ENCODE peak calls at places on chromosome 17, in ten cellular contexts. Z is H1, V is esophagus muscularis mucosa, A is tibial nerve, S is A549, X is ovary, L is stomach, B is sigmoid colon, W is SK-N-SH, N is K562. P is an unnamed sample.

GRCh38 chr17:53516643-53517042 is 306.1 kb upstream of the KIF2B start:
- DNase-seq in Z (no peak), N (no peak), W (no peak), V (no peak), X (no peak), B (no peak), S (peak), A (no peak), L (no peak), P (no peak)

GRCh38 chr17:80984749-80985148 is 6.9 kb upstream of the CHMP6 start:
- DNase-seq in V (no peak), L (no peak), A (no peak), B (no peak), W (no peak), N (no peak), S (peak), Z (peak), X (no peak), P (no peak)

GRCh38 chr17:68103148-68103547 is 67.6 kb downstream of the KPNA2 start:
- DNase-seq in Z (no peak), L (no peak), N (no peak), V (no peak), S (no peak), X (no peak), A (no peak), B (no peak), W (peak), P (no peak)

GRCh38 chr17:31156326-31156725 is 61.5 kb downstream of the NF1 start:
- DNase-seq in A (no peak), V (no peak), S (no peak), N (no peak), W (no peak), B (no peak), L (no peak), X (no peak), Z (no peak), P (no peak)

GRCh38 chr17:21174719-21175118 is 39.2 kb downstream of the TMEM11 start:
- DNase-seq in A (no peak), X (peak), W (peak), V (no peak), Z (no peak), B (no peak), L (peak), S (no peak), N (no peak), P (no peak)

GRCh38 chr17:27318633-27319032 is 24.7 kb downstream of the WSB1 start:
- DNase-seq in A (no peak), W (no peak), S (no peak), L (no peak), B (no peak), N (no peak), V (peak), Z (no peak), X (no peak), P (no peak)

GRCh38 chr17:19726615-19727376 is 10.4 kb upstream of the SLC47A2 start:
- DNase-seq in L (no peak), Z (no peak), W (no peak), V (no peak), B (no peak), X (no peak), S (no peak), N (no peak), A (no peak), P (no peak)

GRCh38 chr17:7060165-7060890 is 16.4 kb upstream of the SLC16A11 start:
- DNase-seq in Z (no peak), N (peak), L (peak), S (peak), W (no peak), X (no peak), A (no peak), V (no peak), B (no peak), P (no peak)

GRCh38 chr17:53924530-53925455 is 102.1 kb downstream of the KIF2B start:
- DNase-seq in B (no peak), N (no peak), S (peak), V (no peak), L (no peak), Z (no peak), X (no peak), W (no peak), A (no peak), P (no peak)

GRCh38 chr17:32822996-32823395 is 53.9 kb downstream of the MYO1D start:
- DNase-seq in A (no peak), X (no peak), S (no peak), N (no peak), B (no peak), W (peak), V (no peak), Z (no peak), L (no peak), P (no peak)

GRCh38 chr17:70098030-70098429 is 23.0 kb downstream of the KCNJ16 start:
- DNase-seq in L (no peak), B (no peak), V (no peak), Z (no peak), W (no peak), A (no peak), N (no peak), X (no peak), S (no peak), P (no peak)

GRCh38 chr17:74192950-74193781 is 10.3 kb upstream of the RPL38 start:
- DNase-seq in L (peak), N (no peak), V (no peak), A (peak), X (no peak), B (peak), W (no peak), Z (no peak), S (peak), P (peak)
- TF ChIP-seq EP300 in L (no peak), N (no peak), V (no peak), A (no peak), X (no peak), B (no peak), W (no peak), Z (no peak), S (peak), P (no peak)

GRCh38 chr17:73719588-73720071 is 75.4 kb upstream of the SDK2 start:
- DNase-seq in X (no peak), V (no peak), B (peak), A (peak), W (peak), L (no peak), N (no peak), S (no peak), Z (no peak), P (peak)

GRCh38 chr17:73724341-73724740 is 80.1 kb upstream of the SDK2 start:
- DNase-seq in L (no peak), Z (no peak), A (no peak), X (no peak), N (no peak), W (no peak), B (no peak), V (no peak), S (no peak), P (no peak)

GRCh38 chr17:73723317-73723716 is 79.1 kb upstream of the SDK2 start:
- DNase-seq in B (no peak), Z (no peak), N (no peak), X (no peak), A (no peak), L (no peak), V (no peak), S (no peak), W (no peak), P (no peak)

GRCh38 chr17:73720187-73720834 is 76.1 kb upstream of the SDK2 start:
- DNase-seq in W (no peak), Z (no peak), S (no peak), L (no peak), N (no peak), X (no peak), A (no peak), V (no peak), B (no peak), P (no peak)

GRCh38 chr17:73722163-73722562 is 77.9 kb upstream of the SDK2 start:
- DNase-seq in N (no peak), S (no peak), B (no peak), Z (no peak), L (no peak), X (no peak), A (no peak), W (peak), V (no peak), P (no peak)
- TF ChIP-seq EP300 in N (no peak), S (no peak), B (no peak), Z (no peak), L (no peak), X (no peak), A (no peak), W (no peak), V (no peak), P (no peak)

GRCh38 chr17:66420961-66421371 is 118.6 kb downstream of the PRKCA start:
- DNase-seq in Z (no peak), V (no peak), B (no peak), X (peak), L (no peak), A (no peak), S (peak), W (no peak), N (no peak), P (no peak)
- TF ChIP-seq EP300 in Z (no peak), V (no peak), B (no peak), X (no peak), L (no peak), A (no peak), S (no peak), W (no peak), N (no peak), P (no peak)

DNA sequence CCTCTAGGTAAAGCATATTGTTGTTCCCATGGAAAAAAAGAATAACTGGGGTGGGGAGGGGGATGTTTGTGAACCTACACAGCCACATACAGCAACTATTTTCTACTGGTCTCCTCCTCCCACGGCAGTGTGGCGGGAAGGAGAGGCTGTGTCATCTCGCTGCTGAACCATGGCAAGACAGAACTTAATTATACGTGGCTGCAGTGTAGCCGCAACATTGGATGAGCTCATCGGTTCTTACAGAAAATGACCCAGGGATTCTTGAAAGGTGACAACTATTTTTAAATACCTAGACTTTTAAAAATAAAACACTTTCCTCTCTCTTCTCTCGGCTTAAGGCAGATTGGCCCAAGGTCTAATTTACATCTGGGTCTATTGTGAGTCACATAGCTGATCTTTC is 19.8 kb upstream of the TEKT3 start:
- DNase-seq in Z (no peak), X (no peak), L (no peak), A (no peak), N (no peak), B (no peak), S (no peak), V (no peak), W (no peak), P (no peak)
- TF ChIP-seq EP300 in Z (no peak), X (no peak), L (no peak), A (no peak), N (no peak), B (no peak), S (no peak), V (no peak), W (no peak), P (no peak)

GRCh38 chr17:39376434-39376833 is 25.0 kb downstream of the FBXL20 start:
- DNase-seq in Z (no peak), L (peak), A (no peak), X (no peak), N (no peak), B (no peak), V (no peak), W (no peak), S (no peak), P (no peak)
- TF ChIP-seq EP300 in Z (no peak), L (no peak), A (no peak), X (no peak), N (no peak), B (no peak), V (no peak), W (no peak), S (no peak), P (no peak)

GRCh38 chr17:35796942-35797341 is 1.5 kb upstream of the MMP28 start:
- DNase-seq in V (no peak), Z (no peak), A (no peak), W (no peak), L (no peak), S (no peak), N (no peak), B (no peak), X (no peak), P (no peak)

GRCh38 chr17:35793257-35793656 is 2.2 kb downstream of the MMP28 start:
- DNase-seq in X (no peak), N (no peak), S (no peak), A (no peak), L (no peak), V (no peak), Z (no peak), B (peak), W (no peak), P (no peak)

GRCh38 chr17:35797370-35797769 is 1.9 kb upstream of the MMP28 start:
- DNase-seq in L (no peak), B (no peak), Z (no peak), W (no peak), A (no peak), S (no peak), X (no peak), V (no peak), N (no peak), P (no peak)

GRCh38 chr17:35795871-35796265 is 427 bp upstream of the MMP28 start:
- DNase-seq in B (no peak), Z (no peak), A (no peak), W (no peak), L (no peak), V (no peak), S (no peak), X (no peak), N (no peak), P (no peak)

GRCh38 chr17:35795007-35795870 is at the start of gene MMP28:
- DNase-seq in N (peak), V (peak), Z (no peak), X (no peak), A (no peak), L (peak), B (no peak), S (peak), W (peak), P (peak)
- TF ChIP-seq EP300 in N (no peak), V (no peak), Z (no peak), X (no peak), A (no peak), L (no peak), B (no peak), S (no peak), W (no peak), P (no peak)

DNA sequence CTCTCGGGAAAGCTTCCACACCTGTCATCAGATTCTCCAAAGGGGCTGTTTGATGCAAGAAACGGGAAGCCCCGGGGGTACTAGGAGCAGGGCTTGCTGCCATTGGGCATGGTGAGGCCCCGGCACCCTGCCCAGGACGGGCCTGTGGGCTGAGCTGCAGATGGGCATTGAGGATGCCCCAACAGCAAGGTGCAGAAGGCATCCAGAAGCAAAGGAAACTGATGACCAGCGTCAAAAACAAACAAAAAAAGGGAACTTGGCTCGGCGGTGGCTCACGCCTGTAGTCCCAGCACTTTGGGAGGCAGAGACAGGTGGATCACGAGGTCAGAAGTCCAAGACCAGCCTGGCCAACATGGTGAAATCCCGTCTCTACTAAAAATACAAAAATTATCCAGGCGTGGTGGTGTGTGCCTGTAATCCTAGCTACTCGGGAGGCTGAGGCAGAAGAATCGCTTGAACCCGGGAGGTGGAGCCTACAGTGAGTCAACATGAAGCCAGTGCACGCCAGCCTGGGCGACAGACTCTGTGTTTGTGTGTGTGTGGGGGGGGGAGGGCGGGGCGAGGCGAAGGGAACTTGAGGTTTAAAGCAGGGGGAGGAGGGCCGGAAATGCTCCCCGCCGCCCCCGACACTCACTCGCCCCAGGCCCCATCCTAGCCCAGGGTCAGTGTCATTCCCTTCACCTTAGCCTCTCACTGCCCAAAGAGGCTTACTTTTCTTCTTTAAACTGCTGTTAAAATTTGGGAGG is 1.7 kb upstream of the LIMD2 start:
- DNase-seq in N (peak), V (no peak), X (no peak), W (no peak), B (no peak), Z (no peak), A (no peak), L (peak), S (no peak), P (peak)
- TF ChIP-seq EP300 in N (no peak), V (no peak), X (no peak), W (no peak), B (no peak), Z (no peak), A (no peak), L (no peak), S (no peak), P (no peak)

GRCh38 chr17:75384751-75385150 is 20.7 kb downstream of the GRB2 start:
- DNase-seq in A (no peak), X (no peak), B (no peak), L (no peak), V (no peak), Z (no peak), S (no peak), N (no peak), W (no peak), P (no peak)
- TF ChIP-seq EP300 in A (no peak), X (no peak), B (no peak), L (no peak), V (no peak), Z (no peak), S (no peak), N (no peak), W (no peak), P (no peak)

P was measured in transverse colon.